ENCODE peak calls at places on chromosomes 12 and 14, in four cellular contexts. S, N, B and R are unnamed samples.
A peak's percentile ranks its signal among the peaks of the same experiment; 100 is the strongest.

GRCh38 chr12:114869091-114869834 is 185.3 kb upstream of the TBX3 start:
- DNase-seq in S (no peak), N (peak; percentile 85), B (no peak), R (no peak)

GRCh38 chr14:61343991-61344405 is 22.6 kb downstream of the PRKCH start:
- DNase-seq in S (no peak), N (no peak), B (no peak), R (no peak)

GRCh38 chr14:89588016-89588415 is 171.0 kb upstream of the FOXN3 start:
- DNase-seq in S (no peak), N (no peak), B (no peak), R (no peak)

GRCh38 chr12:38587594-38587993 is 271.0 kb downstream of the ALG10B start:
- DNase-seq in S (no peak), N (no peak), B (no peak), R (no peak)

GRCh38 chr12:66239295-66239694 is 50.3 kb downstream of the IRAK3 start:
- DNase-seq in S (no peak), N (no peak), B (no peak), R (no peak)

GRCh38 chr14:98692832-98693231 is 579.2 kb downstream of the BCL11B start:
- DNase-seq in S (no peak), N (no peak), B (no peak), R (no peak)

GRCh38 chr12:111014547-111014946 is 94.2 kb upstream of the MYL2 start:
- DNase-seq in S (no peak), N (no peak), B (no peak), R (no peak)

GRCh38 chr12:105083551-105084105 is 630 bp downstream of the ALDH1L2 start:
- DNase-seq in S (no peak), N (peak; percentile 77), B (peak; percentile 39), R (peak; percentile 51)

GRCh38 chr12:27236498-27236897 is 7.6 kb upstream of the STK38L start:
- DNase-seq in S (no peak), N (peak; percentile 50), B (no peak), R (no peak)

GRCh38 chr14:100018482-100018881 is 46.7 kb upstream of the EVL start:
- DNase-seq in S (no peak), N (peak; percentile 62), B (peak; percentile 24), R (no peak)

GRCh38 chr12:10249690-10250455 is 37.2 kb downstream of the GABARAPL1 start:
- DNase-seq in S (no peak), N (no peak), B (no peak), R (no peak)

GRCh38 chr12:27355486-27355885 is 22.9 kb downstream of the BMAL2 start:
- DNase-seq in S (no peak), N (no peak), B (no peak), R (no peak)

DNA sequence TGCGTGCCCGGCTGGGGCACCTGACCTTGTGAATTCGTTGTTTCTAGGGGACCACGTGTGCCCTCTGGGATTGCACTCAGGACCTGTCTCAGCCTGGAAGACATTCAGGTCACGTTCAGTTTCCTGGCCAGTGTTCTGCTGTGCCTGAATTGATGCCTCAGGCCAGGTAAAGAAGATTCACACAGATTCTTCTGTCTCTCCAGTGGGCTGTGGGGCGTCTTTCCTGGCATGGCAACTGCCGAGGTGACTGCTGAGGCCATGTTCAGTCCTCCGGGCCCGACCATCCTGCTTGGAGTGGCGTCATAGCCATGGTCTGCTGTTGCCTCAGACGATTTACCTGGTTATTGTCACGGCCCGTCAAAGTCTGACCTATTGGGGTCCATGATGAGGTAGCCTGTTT is 13.5 kb downstream of the ZNF605 start:
- DNase-seq in S (no peak), N (no peak), B (no peak), R (no peak)
- H3K9me3 ChIP-seq in S (peaks cover 35% of the 10 kb centered on the region), N (peaks cover 70% of the 10 kb centered on the region), B (peaks cover 48% of the 10 kb centered on the region), R (no peaks in the 10 kb centered on the region)

GRCh38 chr14:93520053-93520607 is 89.4 kb downstream of the UNC79 start:
- DNase-seq in S (no peak), N (no peak), B (no peak), R (no peak)
- H3K9me3 ChIP-seq in S (peaks cover 35% of the 10 kb centered on the region), N (no peaks in the 10 kb centered on the region), B (peaks cover 16% of the 10 kb centered on the region), R (no peaks in the 10 kb centered on the region)

GRCh38 chr14:28012629-28013415 is 753.8 kb upstream of the FOXG1 start:
- DNase-seq in S (no peak), N (no peak), B (no peak), R (no peak)
- H3K9me3 ChIP-seq in S (peaks cover 11% of the 10 kb centered on the region), N (peaks cover 4% of the 10 kb centered on the region), B (no peaks in the 10 kb centered on the region), R (no peaks in the 10 kb centered on the region)

GRCh38 chr14:85334316-85334715 is 195.6 kb upstream of the FLRT2 start:
- DNase-seq in S (no peak), N (no peak), B (no peak), R (no peak)

GRCh38 chr14:85332401-85332800 is 197.5 kb upstream of the FLRT2 start:
- DNase-seq in S (no peak), N (no peak), B (no peak), R (no peak)

GRCh38 chr14:85333313-85333712 is 196.6 kb upstream of the FLRT2 start:
- DNase-seq in S (no peak), N (peak; percentile 50), B (no peak), R (no peak)

GRCh38 chr14:85336257-85336656 is 193.7 kb upstream of the FLRT2 start:
- DNase-seq in S (no peak), N (no peak), B (no peak), R (no peak)

GRCh38 chr14:85336817-85337216 is 193.1 kb upstream of the FLRT2 start:
- DNase-seq in S (no peak), N (no peak), B (peak; percentile 22), R (no peak)
- H3K9me3 ChIP-seq in S (no peaks in the 10 kb centered on the region), N (no peaks in the 10 kb centered on the region), B (no peaks in the 10 kb centered on the region), R (no peaks in the 10 kb centered on the region)

GRCh38 chr14:105844047-105844630 is 317.8 kb downstream of the TMEM121 start:
- DNase-seq in S (no peak), N (no peak), B (peak; percentile 3), R (no peak)
- H3K9me3 ChIP-seq in S (no peaks in the 10 kb centered on the region), N (peaks cover 62% of the 10 kb centered on the region), B (no peaks in the 10 kb centered on the region), R (no peaks in the 10 kb centered on the region)